ENCODE peak calls at places on chromosome 20, in four cellular contexts. S is LoVo, Q is NCI-H1092 treated with DMSO at 0.1 percent for 48 hours, D is fibroblast of villous mesenchyme. Z is an unnamed sample.

GRCh38 chr20:24437322-24438090 is 31.9 kb upstream of the SYNDIG1 start:
- DNase-seq in S (no peak), Q (no peak), D (no peak), Z (no peak)

GRCh38 chr20:17662333-17663039 is 19.6 kb downstream of the RRBP1 start:
- DNase-seq in S (no peak), Q (no peak), D (peak), Z (no peak)

GRCh38 chr20:2696646-2697045 is 4.1 kb downstream of the EBF4 start:
- DNase-seq in S (no peak), Q (no peak), D (no peak), Z (no peak)

GRCh38 chr20:37565134-37565811 is 37.6 kb upstream of the BLCAP start:
- DNase-seq in S (no peak), Q (peak), D (no peak), Z (no peak)

GRCh38 chr20:53712212-53712977 is 118.8 kb upstream of the ZNF217 start:
- DNase-seq in S (no peak), Q (no peak), D (no peak), Z (no peak)

GRCh38 chr20:10718671-10719070 is 44.9 kb upstream of the JAG1 start:
- DNase-seq in S (no peak), Q (no peak), D (no peak), Z (no peak)

GRCh38 chr20:47258745-47259695 is 97.5 kb downstream of the ZMYND8 start:
- DNase-seq in S (no peak), Q (no peak), D (peak), Z (no peak)

GRCh38 chr20:35146922-35147574 is at the start of gene EDEM2:
- DNase-seq in S (peak), Q (peak), D (peak), Z (peak)

GRCh38 chr20:1330075-1330830 is 1.3 kb upstream of the SDCBP2 start:
- DNase-seq in S (peak), Q (no peak), D (peak), Z (no peak)

GRCh38 chr20:44706371-44707258 is 8.6 kb upstream of the CCN5 start:
- DNase-seq in S (no peak), Q (peak), D (no peak), Z (no peak)

GRCh38 chr20:48143435-48144081 is 358.3 kb upstream of the SULF2 start:
- DNase-seq in S (peak), Q (peak), D (no peak), Z (peak)

GRCh38 chr20:32476684-32477593 is 108.2 kb downstream of the NOL4L start:
- DNase-seq in S (no peak), Q (no peak), D (no peak), Z (no peak)

GRCh38 chr20:5198651-5198924 is 71.8 kb downstream of the CDS2 start:
- DNase-seq in S (no peak), Q (no peak), D (no peak), Z (no peak)

GRCh38 chr20:49892260-49893216 is 22.8 kb downstream of the SPATA2 start:
- DNase-seq in S (no peak), Q (no peak), D (no peak), Z (no peak)

GRCh38 chr20:57627972-57628650 is 7.9 kb upstream of the ZBP1 start:
- DNase-seq in S (no peak), Q (no peak), D (peak), Z (no peak)

GRCh38 chr20:62557425-62557824 is 81.6 kb upstream of the GATA5 start:
- DNase-seq in S (peak), Q (no peak), D (no peak), Z (no peak)

GRCh38 chr20:47708953-47709833 is 76.1 kb downstream of the SULF2 start:
- DNase-seq in S (no peak), Q (no peak), D (no peak), Z (no peak)

GRCh38 chr20:24098886-24099285 is 110.3 kb upstream of the GGTLC1 start:
- DNase-seq in S (no peak), Q (no peak), D (peak), Z (no peak)

GRCh38 chr20:5947276-5947675 is 3.1 kb downstream of the TRMT6 start:
- DNase-seq in S (no peak), Q (no peak), D (no peak), Z (no peak)

GRCh38 chr20:45968081-45968671 is 3.8 kb downstream of the ZNF335 start:
- DNase-seq in S (no peak), Q (no peak), D (no peak), Z (no peak)